ENCODE peak calls at places on chromosomes 1 and 21, in four cellular contexts. T, A, R and F are unnamed samples.

GRCh38 chr1:14115976-14116375 is 416.0 kb downstream of the PRDM2 start:
- DNase-seq in T (no peak), A (no peak), R (no peak), F (no peak)

GRCh38 chr1:3827813-3828307 is 29.2 kb downstream of the CEP104 start:
- DNase-seq in T (no peak), A (no peak), R (no peak), F (peak)

GRCh38 chr1:154265586-154265985 is 6.8 kb upstream of the HAX1 start:
- DNase-seq in T (no peak), A (no peak), R (no peak), F (no peak)

GRCh38 chr1:156599811-156600210 is 1.5 kb downstream of the GPATCH4 start:
- DNase-seq in T (peak), A (peak), R (no peak), F (peak)

GRCh38 chr1:160149706-160150105 is 1.7 kb upstream of the ATP1A4 start:
- DNase-seq in T (no peak), A (no peak), R (no peak), F (no peak)

GRCh38 chr1:17833661-17834501 is 78.7 kb downstream of the ACTL8 start:
- DNase-seq in T (no peak), A (no peak), R (no peak), F (no peak)

GRCh38 chr1:1628656-1629429 is 3.1 kb upstream of the MMP23B start:
- DNase-seq in T (no peak), A (no peak), R (no peak), F (no peak)

GRCh38 chr1:37845781-37846180 is 13.6 kb downstream of the MTF1 start:
- DNase-seq in T (no peak), A (no peak), R (no peak), F (peak)

GRCh38 chr1:6580588-6581270 is 935 bp downstream of the ZBTB48 start:
- DNase-seq in T (peak), A (no peak), R (peak), F (peak)

GRCh38 chr1:21335750-21336168 is 45.5 kb upstream of the ECE1 start:
- DNase-seq in T (no peak), A (no peak), R (no peak), F (no peak)

GRCh38 chr1:154316704-154317103 is 4.2 kb upstream of the AQP10 start:
- DNase-seq in T (no peak), A (no peak), R (no peak), F (no peak)

GRCh38 chr1:212745303-212745702 is 45.7 kb upstream of the BATF3 start:
- DNase-seq in T (no peak), A (no peak), R (no peak), F (no peak)

GRCh38 chr1:219085988-219086387 is 87.7 kb upstream of the LYPLAL1 start:
- DNase-seq in T (no peak), A (no peak), R (no peak), F (no peak)

GRCh38 chr1:226378071-226378470 is 29.8 kb downstream of the PARP1 start:
- DNase-seq in T (no peak), A (no peak), R (no peak), F (no peak)

GRCh38 chr1:232367293-232367692 is 262.6 kb downstream of the SIPA1L2 start:
- DNase-seq in T (no peak), A (no peak), R (no peak), F (no peak)

GRCh38 chr1:151340870-151341754 is 5.9 kb downstream of the RFX5 start:
- DNase-seq in T (peak), A (peak), R (peak), F (peak)

GRCh38 chr1:26530898-26531598 is 1.5 kb downstream of the RPS6KA1 start:
- DNase-seq in T (peak), A (peak), R (no peak), F (peak)

GRCh38 chr1:68327414-68327813 is 95.1 kb upstream of the WLS start:
- DNase-seq in T (no peak), A (no peak), R (peak), F (no peak)

GRCh38 chr21:26087223-26087918 is 83.2 kb downstream of the APP start:
- DNase-seq in T (no peak), A (no peak), R (no peak), F (no peak)

GRCh38 chr1:55213029-55213884 is 1.9 kb downstream of the USP24 start:
- DNase-seq in T (peak), A (no peak), R (no peak), F (peak)

GRCh38 chr1:244065063-244065788 is 14.1 kb downstream of the ZBTB18 start:
- DNase-seq in T (no peak), A (peak), R (no peak), F (no peak)

GRCh38 chr1:200258447-200259375 is 151.1 kb downstream of the ZNF281 start:
- DNase-seq in T (peak), A (peak), R (peak), F (peak)

GRCh38 chr1:155125511-155125945 is 2.1 kb upstream of the EFNA1 start:
- DNase-seq in T (no peak), A (peak), R (no peak), F (no peak)

GRCh38 chr1:28056129-28056925 is 32.1 kb downstream of the EYA3 start:
- DNase-seq in T (peak), A (no peak), R (no peak), F (peak)

GRCh38 chr1:74362691-74363090 is 127.5 kb downstream of the TNNI3K start:
- DNase-seq in T (no peak), A (no peak), R (no peak), F (no peak)

GRCh38 chr1:74363220-74363619 is 128.0 kb downstream of the TNNI3K start:
- DNase-seq in T (no peak), A (no peak), R (no peak), F (no peak)

DNA sequence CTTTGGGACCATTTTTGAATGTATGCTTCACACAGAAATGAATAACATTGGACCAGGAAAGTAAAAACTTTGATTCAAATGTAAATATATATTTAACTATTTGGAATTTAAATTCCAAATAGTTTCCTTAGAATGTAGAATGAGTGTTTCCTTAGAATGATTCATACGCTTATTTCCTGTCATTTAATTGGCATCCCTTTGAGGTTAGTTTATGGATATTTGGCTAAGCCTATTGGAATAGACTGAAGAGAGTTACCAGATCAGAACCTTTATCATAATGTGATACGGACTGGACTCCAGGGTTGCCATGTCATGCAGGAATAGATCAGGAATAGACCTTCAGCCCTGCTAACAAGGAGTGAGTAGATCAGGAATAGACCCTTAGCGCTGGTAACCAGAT is 133.1 kb downstream of the TNNI3K start:
- DNase-seq in T (no peak), A (no peak), R (no peak), F (no peak)
- TF ChIP-seq MYC in T (no peak), A (no peak), R (no peak), F (no peak)

GRCh38 chr1:174841747-174842146 is 158.0 kb upstream of the CACYBP start:
- DNase-seq in T (no peak), A (no peak), R (no peak), F (no peak)
- TF ChIP-seq MYC in T (no peak), A (no peak), R (no peak), F (no peak)

GRCh38 chr1:245606157-245606725 is 451.5 kb downstream of the KIF26B start:
- DNase-seq in T (no peak), A (no peak), R (no peak), F (no peak)

GRCh38 chr1:245603311-245603865 is 448.6 kb downstream of the KIF26B start:
- DNase-seq in T (no peak), A (no peak), R (no peak), F (no peak)

GRCh38 chr1:245604979-245605378 is 450.2 kb downstream of the KIF26B start:
- DNase-seq in T (no peak), A (no peak), R (no peak), F (peak)

GRCh38 chr1:245609354-245609753 is 454.6 kb downstream of the KIF26B start:
- DNase-seq in T (no peak), A (no peak), R (no peak), F (no peak)

DNA sequence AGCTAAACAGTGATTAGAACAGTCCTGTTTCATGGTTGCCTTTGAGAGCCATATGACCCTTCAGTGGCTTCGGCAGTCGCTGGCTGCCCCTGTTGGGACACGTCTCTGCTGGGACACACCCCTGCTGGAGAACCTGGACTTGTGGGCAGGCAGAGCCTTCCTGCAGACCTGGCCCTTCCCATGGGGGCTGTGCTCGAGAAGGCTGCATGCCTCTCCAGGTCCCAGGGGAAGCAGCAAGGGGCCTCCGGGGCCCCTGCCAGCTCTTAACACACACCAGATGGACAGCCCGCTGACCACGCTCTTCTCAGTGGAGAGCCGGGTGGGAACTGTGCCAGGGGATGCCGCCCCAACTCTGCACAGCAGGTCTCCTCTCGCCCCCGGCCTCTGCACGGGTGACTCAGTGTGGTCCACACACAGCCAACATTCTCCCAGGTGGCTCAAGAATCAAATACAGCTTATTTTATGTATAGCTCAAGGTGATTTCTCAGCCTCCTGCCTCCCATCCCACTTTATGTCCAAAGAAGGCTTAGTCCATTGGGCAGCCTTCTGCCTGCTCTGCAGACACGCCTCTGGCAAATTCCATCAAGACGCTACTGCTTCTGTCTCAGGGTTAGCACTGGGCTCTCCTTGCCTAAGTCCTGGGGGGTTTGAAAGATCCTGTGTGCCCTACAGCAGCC is 450.8 kb downstream of the KIF26B start:
- DNase-seq in T (no peak), A (no peak), R (no peak), F (peak)
- TF ChIP-seq MYC in T (no peak), A (no peak), R (no peak), F (no peak)

GRCh38 chr1:181514298-181515290 is 31.3 kb downstream of the CACNA1E start:
- DNase-seq in T (no peak), A (no peak), R (no peak), F (peak)
- TF ChIP-seq MYC in T (no peak), A (no peak), R (no peak), F (no peak)

GRCh38 chr1:209412036-209412435 is 171.5 kb upstream of the CAMK1G start:
- DNase-seq in T (no peak), A (no peak), R (no peak), F (no peak)
- TF ChIP-seq MYC in T (no peak), A (no peak), R (no peak), F (no peak)

DNA sequence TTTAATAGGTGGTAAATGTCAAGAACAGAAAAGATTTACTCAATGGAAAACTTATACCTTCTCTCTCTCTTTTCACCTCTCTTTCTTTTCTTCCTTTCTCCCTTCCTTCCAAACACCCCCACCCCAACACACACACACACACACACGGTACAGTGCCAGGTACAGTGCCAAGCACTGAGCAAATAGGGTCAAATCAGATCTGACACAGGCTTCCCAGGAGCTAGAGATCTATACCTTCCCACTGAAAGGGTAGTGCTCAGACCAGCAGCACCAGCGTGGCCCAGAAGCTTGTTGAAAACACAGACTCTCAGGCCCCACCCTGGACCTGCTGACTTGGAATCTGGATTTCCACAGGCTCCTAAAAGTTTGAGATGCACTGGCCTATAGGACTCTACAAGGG is 31.9 kb downstream of the IRF2BP2 start:
- DNase-seq in T (no peak), A (no peak), R (no peak), F (no peak)
- TF ChIP-seq MYC in T (no peak), A (no peak), R (no peak), F (no peak)

GRCh38 chr1:110188116-110188618 is 21.9 kb upstream of the KCNC4 start:
- DNase-seq in T (no peak), A (no peak), R (no peak), F (no peak)

GRCh38 chr1:110185181-110185580 is 24.9 kb upstream of the KCNC4 start:
- DNase-seq in T (no peak), A (no peak), R (no peak), F (no peak)

GRCh38 chr1:110184414-110184813 is 25.7 kb upstream of the KCNC4 start:
- DNase-seq in T (no peak), A (no peak), R (no peak), F (no peak)

GRCh38 chr1:110187139-110187890 is 22.8 kb upstream of the KCNC4 start:
- DNase-seq in T (no peak), A (no peak), R (no peak), F (no peak)

GRCh38 chr1:110186558-110186957 is 23.6 kb upstream of the KCNC4 start:
- DNase-seq in T (no peak), A (no peak), R (no peak), F (no peak)
- TF ChIP-seq MYC in T (no peak), A (no peak), R (no peak), F (no peak)

DNA sequence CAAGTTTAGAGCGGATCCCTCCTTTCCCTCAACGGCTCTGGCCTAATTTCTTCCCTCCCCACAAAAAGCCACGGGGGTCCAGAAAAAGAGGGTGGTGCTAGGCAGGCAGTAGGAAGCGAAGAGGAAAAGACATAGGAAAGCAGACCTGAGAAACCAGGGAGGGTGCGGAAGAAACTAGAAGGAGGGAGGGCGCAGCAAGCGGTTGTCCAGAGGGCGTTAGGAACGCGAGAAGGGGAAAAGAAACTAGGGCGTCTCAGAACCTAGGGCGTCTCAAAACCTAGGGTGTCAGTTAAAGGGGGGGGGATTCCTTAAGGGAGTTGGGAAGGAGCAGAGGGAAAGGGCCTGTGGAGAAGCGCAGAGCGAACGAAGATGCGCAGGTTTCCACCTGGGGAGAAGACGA is 3.0 kb downstream of the DMRTA2 start:
- DNase-seq in T (no peak), A (no peak), R (no peak), F (no peak)
- TF ChIP-seq MYC in T (no peak), A (no peak), R (no peak), F (no peak)

GRCh38 chr1:227432981-227433380 is 114.7 kb upstream of the CDC42BPA start:
- DNase-seq in T (no peak), A (no peak), R (no peak), F (no peak)

GRCh38 chr1:227434808-227435207 is 116.5 kb upstream of the CDC42BPA start:
- DNase-seq in T (no peak), A (no peak), R (no peak), F (no peak)

GRCh38 chr1:227440167-227440566 is 121.9 kb upstream of the CDC42BPA start:
- DNase-seq in T (peak), A (no peak), R (peak), F (no peak)

GRCh38 chr1:227433663-227434062 is 115.4 kb upstream of the CDC42BPA start:
- DNase-seq in T (no peak), A (no peak), R (no peak), F (no peak)

GRCh38 chr1:227437495-227438008 is 119.3 kb upstream of the CDC42BPA start:
- DNase-seq in T (peak), A (peak), R (peak), F (peak)
- TF ChIP-seq MYC in T (no peak), A (no peak), R (no peak), F (no peak)

DNA sequence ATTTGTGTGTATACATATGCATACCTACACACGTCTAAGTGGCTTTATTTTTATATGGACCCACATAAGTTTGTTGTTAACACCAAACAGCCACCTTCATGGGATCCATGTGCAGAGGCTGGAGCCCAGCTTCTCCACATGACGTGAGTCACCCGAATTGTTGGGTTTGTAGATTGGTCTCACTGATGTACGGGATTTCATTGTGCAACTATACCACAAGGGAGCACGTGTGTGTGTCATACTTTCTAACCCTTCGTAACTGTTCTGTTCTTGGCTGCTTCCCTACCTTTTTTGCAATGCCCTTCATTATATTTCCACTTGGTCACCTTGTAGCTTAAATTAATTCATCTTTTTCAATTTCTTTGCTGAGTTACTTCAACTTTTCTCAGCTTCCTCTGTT is 21.0 kb downstream of the SPRTN start:
- DNase-seq in T (peak), A (peak), R (no peak), F (peak)
- TF ChIP-seq MYC in T (no peak), A (no peak), R (no peak), F (peak)